ENCODE peak calls at places on chromosomes 7 and 10, in seven cellular contexts. F is Peyer's patch; I is Ammon's horn; K is Kasumi-1; V is choroid plexus epithelial cell; X is activated naive CD8-positive, alpha-beta T cell treated with anti-CD3 and anti-CD28 coated beads for 36 hours; H is GM03348. C is an unnamed sample.

GRCh38 chr10:83995932-83996331 is 143.4 kb upstream of the GHITM start:
- DNase-seq in X (no peak), V (no peak), K (no peak), H (no peak), I (no peak), F (no peak), C (no peak)

GRCh38 chr10:60549686-60550085 is 160.0 kb upstream of the ANK3 start:
- DNase-seq in F (no peak), K (peak; percentile 48), H (no peak), V (peak; percentile 70), I (no peak), X (no peak), C (no peak)

GRCh38 chr7:104252409-104253134 is 44.8 kb upstream of the ORC5 start:
- DNase-seq in H (no peak), V (peak; percentile 18), K (peak; percentile 15), F (no peak), I (no peak), X (no peak), C (no peak)

GRCh38 chr10:25061711-25062455 is 45.5 kb downstream of the THNSL1 start:
- DNase-seq in X (no peak), H (no peak), K (no peak), V (peak; percentile 20), F (no peak), I (no peak), C (no peak)

GRCh38 chr7:3149961-3150516 is 106.4 kb upstream of the CARD11 start:
- DNase-seq in I (no peak), V (no peak), X (no peak), F (no peak), K (no peak), H (no peak), C (no peak)

GRCh38 chr10:28359334-28359733 is 56.5 kb upstream of the MPP7 start:
- DNase-seq in K (no peak), X (no peak), I (no peak), V (no peak), H (no peak), F (no peak), C (no peak)

GRCh38 chr7:107854989-107855388 is 36.0 kb upstream of the DLD start:
- DNase-seq in I (no peak), K (no peak), X (no peak), F (no peak), V (peak; percentile 19), H (no peak), C (no peak)

GRCh38 chr10:96910488-96911395 is 78.6 kb downstream of the LCOR start:
- DNase-seq in K (peak; percentile 84), H (peak; percentile 42), X (no peak), V (peak; percentile 63), F (no peak), I (peak; percentile 28), C (no peak)

GRCh38 chr10:62178568-62178967 is 90.1 kb downstream of the RTKN2 start:
- DNase-seq in H (no peak), X (no peak), F (no peak), V (peak; percentile 52), I (no peak), K (no peak), C (no peak)

GRCh38 chr10:29798876-29799690 is 164.3 kb upstream of the SVIL start:
- DNase-seq in I (no peak), H (peak; percentile 52), V (no peak), X (no peak), F (no peak), K (no peak), C (no peak)

GRCh38 chr10:101577121-101577871 is 10.8 kb downstream of the POLL start:
- DNase-seq in K (no peak), X (no peak), F (no peak), I (no peak), H (no peak), V (no peak), C (no peak)

GRCh38 chr10:8616166-8616565 is 561.7 kb downstream of the GATA3 start:
- DNase-seq in I (no peak), F (no peak), H (no peak), K (no peak), X (no peak), V (no peak), C (no peak)

GRCh38 chr7:149881328-149882263 is 7.8 kb downstream of the ATP6V0E2 start:
- DNase-seq in X (no peak), H (no peak), K (no peak), V (no peak), I (no peak), F (no peak), C (no peak)

GRCh38 chr7:94060772-94061171 is 56.6 kb upstream of the BET1 start:
- DNase-seq in H (peak; percentile 16), I (no peak), K (no peak), V (no peak), F (no peak), X (peak; percentile 1), C (no peak)